ENCODE peak calls at places on chromosomes 12 and 14, in four cellular contexts. J is K562, X is H1, F is HepG2. Q is an unnamed sample.

GRCh38 chr14:92495041-92495440 is 18.5 kb upstream of the RIN3 start:
- DNase-seq in J (no peak), X (no peak), F (no peak), Q (no peak)

GRCh38 chr12:53563452-53563851 is 56.2 kb upstream of the NPFF start:
- DNase-seq in J (no peak), X (no peak), F (no peak), Q (no peak)

GRCh38 chr14:101072945-101073597 is 169.5 kb upstream of the RTL1 start:
- DNase-seq in J (peak; percentile 54), X (peak; percentile 61), F (peak; percentile 77), Q (peak; percentile 80)

GRCh38 chr12:82176761-82177490 is 181.3 kb downstream of the CCDC59 start:
- DNase-seq in J (no peak), X (no peak), F (no peak), Q (peak; percentile 5)

GRCh38 chr14:92914087-92914656 is 8.8 kb upstream of the CHGA start:
- DNase-seq in J (peak; percentile 61), X (no peak), F (peak; percentile 40), Q (peak; percentile 87)

GRCh38 chr12:71521125-71521524 is 81.5 kb downstream of the LGR5 start:
- DNase-seq in J (no peak), X (no peak), F (no peak), Q (peak; percentile 51)

GRCh38 chr12:53626702-53627169 is 554 bp upstream of the ATF7 start:
- DNase-seq in J (no peak), X (no peak), F (no peak), Q (no peak)

GRCh38 chr14:104647467-104648063 is 41.9 kb upstream of the INF2 start:
- DNase-seq in J (no peak), X (no peak), F (no peak), Q (no peak)

GRCh38 chr14:95611293-95611880 is 74.8 kb upstream of the TCL1B start:
- DNase-seq in J (no peak), X (no peak), F (no peak), Q (no peak)

GRCh38 chr14:79407572-79407971 is 803.7 kb downstream of the DIO2 start:
- DNase-seq in J (no peak), X (no peak), F (no peak), Q (no peak)

GRCh38 chr12:99768758-99769157 is 121.2 kb downstream of the GARIN6 start:
- DNase-seq in J (no peak), X (no peak), F (no peak), Q (no peak)
- TF ChIP-seq CREB1 in J (no peak), X (no peak), F (no peak), Q (no peak)

GRCh38 chr12:87085286-87085685 is 829.1 kb upstream of the MGAT4C start:
- DNase-seq in J (no peak), X (no peak), F (no peak), Q (no peak)
- TF ChIP-seq EZH2 in J (no peak), X (no peak), F (no peak), Q (no peak)

GRCh38 chr12:27257104-27257848 is 13.2 kb downstream of the STK38L start:
- DNase-seq in J (no peak), X (no peak), F (no peak), Q (no peak)

GRCh38 chr12:27260746-27261145 is 16.7 kb downstream of the STK38L start:
- DNase-seq in J (no peak), X (no peak), F (no peak), Q (no peak)

GRCh38 chr12:27261866-27262265 is 17.8 kb downstream of the STK38L start:
- DNase-seq in J (no peak), X (no peak), F (no peak), Q (no peak)
- H4K20me1 ChIP-seq in J (no peaks in the 10 kb centered on the region), X (peaks cover 4% of the 10 kb centered on the region), F (no peaks in the 10 kb centered on the region), Q (peaks cover 7% of the 10 kb centered on the region)

GRCh38 chr14:21063479-21063878 is 5.9 kb downstream of the RNASE8 start:
- DNase-seq in J (no peak), X (no peak), F (no peak), Q (peak; percentile 23)

GRCh38 chr14:21058903-21059302 is 1.3 kb downstream of the RNASE8 start:
- DNase-seq in J (no peak), X (no peak), F (no peak), Q (no peak)

GRCh38 chr14:21061347-21061668 is 3.7 kb downstream of the RNASE8 start:
- DNase-seq in J (no peak), X (no peak), F (no peak), Q (no peak)

GRCh38 chr14:21059842-21060589 is 2.4 kb downstream of the RNASE8 start:
- DNase-seq in J (no peak), X (no peak), F (no peak), Q (no peak)

DNA sequence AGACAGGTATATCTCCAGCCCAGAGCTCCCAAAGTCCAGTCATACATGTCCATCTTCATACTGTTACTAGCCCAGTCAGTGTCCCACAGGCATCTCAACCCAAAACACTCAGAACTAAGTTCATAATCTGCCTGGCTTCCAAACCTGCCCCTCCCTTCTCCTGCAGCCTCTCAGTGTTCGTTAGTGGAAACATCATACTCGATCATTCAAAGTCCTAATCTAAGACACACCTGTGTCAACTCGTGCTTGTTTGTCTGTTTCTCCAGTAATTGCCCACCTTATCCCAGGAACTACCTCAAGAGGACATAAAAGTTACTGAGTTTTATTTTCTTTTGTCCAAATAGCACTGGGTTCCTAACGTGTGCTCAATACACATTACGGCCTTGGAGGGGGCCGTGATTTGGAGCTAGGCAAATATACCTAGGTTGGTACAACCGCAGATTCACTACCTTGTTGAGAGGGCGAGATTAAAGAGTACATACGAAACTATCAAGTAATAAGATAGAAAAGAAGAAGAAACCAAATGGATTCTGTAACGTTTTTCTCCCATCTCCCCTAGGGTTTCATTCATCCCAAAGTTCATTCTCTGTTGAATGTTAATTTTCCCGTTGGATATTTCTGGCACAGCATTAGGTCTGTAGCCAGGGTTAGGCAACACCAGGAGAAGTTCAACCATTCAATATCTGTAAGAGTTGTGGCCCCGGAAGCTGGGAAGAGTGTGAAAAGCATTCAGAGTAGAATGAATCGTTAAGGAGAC is 3.1 kb downstream of the RNASE8 start:
- DNase-seq in J (no peak), X (no peak), F (no peak), Q (no peak)
- TF ChIP-seq CREB1 in J (no peak), X (no peak), F (no peak), Q (no peak)

GRCh38 chr12:6699259-6699988 is 1.2 kb downstream of the PIANP start:
- DNase-seq in J (no peak), X (no peak), F (no peak), Q (no peak)

GRCh38 chr12:6701078-6701768 is 608 bp upstream of the PIANP start:
- DNase-seq in J (no peak), X (no peak), F (no peak), Q (peak; percentile 42)

GRCh38 chr12:6698352-6699046 is 2.1 kb downstream of the PIANP start:
- DNase-seq in J (no peak), X (no peak), F (no peak), Q (peak; percentile 5)

GRCh38 chr12:6700646-6701051 is at the start of gene PIANP:
- DNase-seq in J (peak; percentile 59), X (no peak), F (no peak), Q (peak; percentile 58)

DNA sequence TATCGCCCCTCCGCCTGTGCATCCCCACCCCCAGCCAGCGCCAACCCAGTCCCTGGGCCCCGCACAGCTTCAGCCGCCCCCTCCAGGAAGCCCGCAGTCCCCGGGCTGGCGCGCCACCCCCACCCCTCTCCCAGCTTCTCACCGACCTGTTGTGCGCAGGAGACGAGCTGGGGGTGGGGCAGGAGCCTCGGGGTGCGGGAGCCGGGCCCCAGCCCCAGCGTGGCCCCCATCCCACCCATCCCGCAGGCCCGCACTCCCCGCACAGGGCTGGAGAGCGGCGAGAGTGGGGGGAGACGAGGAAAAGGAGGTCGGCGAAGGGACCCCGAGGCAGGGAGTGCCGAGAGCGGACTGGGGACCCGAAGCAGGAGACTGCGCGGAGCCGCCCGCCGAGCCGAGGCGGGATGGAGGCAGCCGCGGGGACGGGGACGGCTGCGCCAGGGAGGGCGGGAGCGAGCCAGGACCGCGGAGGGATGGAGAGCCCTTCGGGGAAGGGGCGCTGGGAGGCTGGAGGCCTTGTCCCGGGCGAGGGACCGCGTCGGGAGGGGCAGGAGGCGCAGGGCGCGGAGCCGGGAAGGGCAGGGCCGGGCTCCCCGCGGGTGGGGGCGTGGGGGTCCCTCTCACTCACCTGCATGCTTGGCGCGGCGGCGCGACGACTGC is 498 bp downstream of the PIANP start:
- DNase-seq in J (peak; percentile 31), X (no peak), F (no peak), Q (peak; percentile 72)
- TF ChIP-seq EZH2 in J (no peak), X (peak; percentile 0), F (no peak), Q (no peak)

DNA sequence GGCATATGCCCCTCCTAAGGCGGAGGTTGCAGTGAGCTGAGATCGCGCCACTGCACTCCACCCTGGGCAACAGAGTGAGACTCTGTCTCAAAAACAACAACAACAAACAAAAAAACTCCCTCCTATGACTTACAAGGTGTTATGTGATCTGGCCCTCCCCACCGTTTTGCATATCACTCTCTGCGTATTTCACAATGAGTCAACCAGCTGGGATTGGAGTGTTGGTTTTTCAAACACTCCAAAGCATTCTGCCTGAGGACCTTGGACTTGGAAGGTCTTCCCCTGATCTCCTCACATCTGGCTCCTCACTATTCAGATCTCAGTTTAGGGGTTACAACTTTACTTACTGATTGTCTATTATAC is 14.0 kb downstream of the MANSC1 start:
- DNase-seq in J (no peak), X (no peak), F (peak; percentile 77), Q (no peak)
- H4K20me1 ChIP-seq in J (no peaks in the 10 kb centered on the region), X (no peaks in the 10 kb centered on the region), F (no peaks in the 10 kb centered on the region), Q (no peaks in the 10 kb centered on the region)

GRCh38 chr12:30884804-30885203 is 41.7 kb upstream of the TSPAN11 start:
- DNase-seq in J (no peak), X (no peak), F (no peak), Q (no peak)
- TF ChIP-seq CREB1 in J (no peak), X (no peak), F (no peak), Q (no peak)